ENCODE peak calls at places on chromosomes 13 and 19, in five cellular contexts. Y, Z, R, D and K are unnamed samples.

GRCh38 chr19:45404557-45405434 is at the start of gene PPP1R13L:
- DNase-seq in D (peak; percentile 86), Z (peak; percentile 88), Y (peak; percentile 74), R (peak; percentile 98), K (peak; percentile 95)

GRCh38 chr19:10018219-10018618 is 4.9 kb downstream of the RDH8 start:
- DNase-seq in Z (no peak), D (no peak), Y (no peak), R (no peak), K (no peak)

GRCh38 chr13:105336706-105337582 is 1198.5 kb downstream of the EFNB2 start:
- DNase-seq in Y (no peak), R (no peak), D (no peak), Z (no peak), K (no peak)

GRCh38 chr13:111093136-111093535 is 22.0 kb upstream of the ARHGEF7 start:
- DNase-seq in R (no peak), Z (no peak), Y (no peak), D (no peak), K (no peak)

GRCh38 chr13:107832521-107833095 is 382.7 kb downstream of the LIG4 start:
- DNase-seq in Y (no peak), R (no peak), D (no peak), Z (no peak), K (no peak)

GRCh38 chr13:58946274-58946673 is 1217.5 kb downstream of the DIAPH3 start:
- DNase-seq in Y (no peak), D (no peak), R (no peak), Z (no peak), K (no peak)

GRCh38 chr13:24178847-24179845 is 18.6 kb downstream of the SPATA13 start:
- DNase-seq in Z (no peak), Y (no peak), D (no peak), R (no peak), K (no peak)

GRCh38 chr19:5804516-5805464 is at the start of gene NRTN:
- DNase-seq in Y (no peak), Z (no peak), D (peak; percentile 60), R (peak; percentile 47), K (peak; percentile 40)

GRCh38 chr13:18992791-18993190 is 188.8 kb downstream of the TUBA3C start:
- DNase-seq in Z (no peak), Y (no peak), R (no peak), D (no peak), K (no peak)

GRCh38 chr13:35690546-35690945 is 214.1 kb upstream of the MAB21L1 start:
- DNase-seq in R (no peak), D (no peak), Y (no peak), Z (no peak), K (no peak)

GRCh38 chr19:3204646-3205275 is 19.0 kb downstream of the NCLN start:
- DNase-seq in Y (no peak), R (no peak), D (no peak), Z (no peak), K (no peak)

GRCh38 chr19:18278521-18279265 is 2.7 kb downstream of the JUND start:
- DNase-seq in Z (no peak), R (peak; percentile 15), Y (no peak), D (peak; percentile 71), K (peak; percentile 53)

GRCh38 chr13:103168901-103169508 is 102.8 kb upstream of the SLC10A2 start:
- DNase-seq in Z (no peak), D (no peak), R (no peak), Y (no peak), K (no peak)

GRCh38 chr13:87820221-87820620 is 149.1 kb downstream of the SLITRK5 start:
- DNase-seq in R (no peak), Z (no peak), D (no peak), Y (no peak), K (no peak)

GRCh38 chr19:18606281-18607221 is at the start of gene CRLF1:
- DNase-seq in Y (no peak), R (no peak), D (no peak), Z (no peak), K (no peak)

GRCh38 chr13:110876592-110876991 is 38.3 kb downstream of the ANKRD10 start:
- DNase-seq in D (no peak), Y (no peak), Z (no peak), R (no peak), K (no peak)